ENCODE peak calls at places on chromosomes 7 and 10, in seven cellular contexts. A is mammary epithelial cell; V is prostate gland; O is heart right ventricle; G is brain microvascular endothelial cell; L is CD4-positive, alpha-beta memory T cell; R is lower lobe of right lung. J is an unnamed sample.

GRCh38 chr7:105820667-105821066 is 55.7 kb downstream of the ATXN7L1 start:
- DNase-seq in A (no peak), V (no peak), O (no peak), G (no peak), L (no peak), R (no peak), J (no peak)

GRCh38 chr7:142153400-142153799 is 41.9 kb downstream of the MGAM2 start:
- DNase-seq in A (peak; percentile 22), V (no peak), O (no peak), G (peak; percentile 17), L (no peak), R (no peak), J (no peak)

GRCh38 chr10:80545258-80545881 is 7.7 kb downstream of the SH2D4B start:
- DNase-seq in A (no peak), V (no peak), O (no peak), G (no peak), L (no peak), R (no peak), J (no peak)

GRCh38 chr7:149245244-149245643 is 5.8 kb downstream of the ZNF212 start:
- DNase-seq in A (no peak), V (no peak), O (no peak), G (no peak), L (no peak), R (no peak), J (no peak)

GRCh38 chr7:79647711-79648110 is 194.2 kb upstream of the MAGI2 start:
- DNase-seq in A (no peak), V (no peak), O (no peak), G (no peak), L (no peak), R (no peak), J (no peak)

GRCh38 chr10:91955114-91955513 is 31.5 kb downstream of the BTAF1 start:
- DNase-seq in A (peak; percentile 37), V (no peak), O (no peak), G (no peak), L (no peak), R (no peak), J (no peak)

GRCh38 chr10:80199828-80200227 is 5.5 kb downstream of the ANXA11 start:
- DNase-seq in A (no peak), V (no peak), O (peak; percentile 80), G (peak; percentile 91), L (no peak), R (no peak), J (no peak)

GRCh38 chr7:155570171-155570958 is 24.0 kb upstream of the CNPY1 start:
- DNase-seq in A (no peak), V (no peak), O (no peak), G (no peak), L (no peak), R (no peak), J (no peak)

GRCh38 chr10:89861584-89862287 is 160.3 kb downstream of the KIF20B start:
- DNase-seq in A (peak; percentile 53), V (no peak), O (no peak), G (peak; percentile 45), L (no peak), R (no peak), J (no peak)

GRCh38 chr10:10865913-10866312 is 151.8 kb upstream of the CELF2 start:
- DNase-seq in A (peak; percentile 14), V (no peak), O (no peak), G (no peak), L (no peak), R (no peak), J (no peak)

GRCh38 chr7:2399848-2400587 is 3.4 kb upstream of the CHST12 start:
- DNase-seq in A (peak; percentile 70), V (peak; percentile 77), O (peak; percentile 91), G (peak; percentile 96), L (no peak), R (peak; percentile 79), J (no peak)
- H3K4me3 ChIP-seq in A (no peak overlapping the region), V (no peak overlapping the region), O (no peak overlapping the region), G (no peak overlapping the region), L (no peak overlapping the region), R (peak overlapping the region; percentile 17), J (no peak overlapping the region)

GRCh38 chr7:38211940-38212339 is 33.9 kb downstream of the STARD3NL start:
- DNase-seq in A (no peak), V (no peak), O (no peak), G (no peak), L (no peak), R (no peak), J (no peak)
- H3K36me3 ChIP-seq in A (peaks cover 5% of the 10 kb centered on the region), V (no peaks in the 10 kb centered on the region), O (peaks cover 51% of the 10 kb centered on the region), G (peaks cover 18% of the 10 kb centered on the region), L (no peaks in the 10 kb centered on the region), R (peaks cover 37% of the 10 kb centered on the region), J (peaks cover 18% of the 10 kb centered on the region)

GRCh38 chr7:91164531-91164930 is 99.7 kb upstream of the FZD1 start:
- DNase-seq in A (no peak), V (no peak), O (no peak), G (no peak), L (no peak), R (no peak), J (no peak)
- H3K27ac ChIP-seq in A (no peak overlapping the region), V (no peak overlapping the region), O (peak overlapping the region; percentile 80), G (no peak overlapping the region), L (no peak overlapping the region), R (no peak overlapping the region), J (no peak overlapping the region)

GRCh38 chr10:33067917-33068316 is 109.9 kb upstream of the ITGB1 start:
- DNase-seq in A (no peak), V (no peak), O (no peak), G (no peak), L (no peak), R (no peak), J (no peak)

GRCh38 chr10:33073641-33074410 is 115.8 kb upstream of the ITGB1 start:
- DNase-seq in A (no peak), V (no peak), O (no peak), G (no peak), L (no peak), R (no peak), J (no peak)

GRCh38 chr10:33070101-33070500 is 112.1 kb upstream of the ITGB1 start:
- DNase-seq in A (no peak), V (no peak), O (no peak), G (no peak), L (no peak), R (no peak), J (no peak)

GRCh38 chr10:33074443-33074842 is 116.4 kb upstream of the ITGB1 start:
- DNase-seq in A (no peak), V (no peak), O (no peak), G (no peak), L (no peak), R (no peak), J (no peak)

DNA sequence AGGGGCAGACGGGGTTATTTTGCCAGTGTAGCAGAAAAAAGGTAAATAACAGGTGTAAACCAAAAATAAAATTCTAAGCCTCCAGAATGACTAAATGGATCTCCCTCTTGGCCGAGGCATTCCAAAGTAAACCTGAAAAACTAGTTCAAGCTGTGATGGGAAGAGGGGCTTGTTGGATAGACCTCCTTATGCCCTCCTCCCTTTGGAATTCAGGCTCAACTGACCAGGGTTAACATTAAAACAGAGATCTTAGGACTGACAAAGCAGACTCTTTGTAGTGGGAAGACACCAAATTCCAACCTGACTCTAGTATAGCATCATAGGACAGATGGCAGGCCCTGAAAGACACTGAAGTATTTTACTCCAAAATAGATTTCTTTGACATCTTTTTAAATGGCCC is 113.8 kb upstream of the ITGB1 start:
- DNase-seq in A (no peak), V (no peak), O (no peak), G (no peak), L (no peak), R (no peak), J (no peak)
- H3K4me3 ChIP-seq in A (no peak overlapping the region), V (no peak overlapping the region), O (no peak overlapping the region), G (no peak overlapping the region), L (no peak overlapping the region), R (no peak overlapping the region), J (no peak overlapping the region)

GRCh38 chr7:152129682-152130081 is 104.2 kb downstream of the GALNT11 start:
- DNase-seq in A (no peak), V (no peak), O (no peak), G (no peak), L (no peak), R (no peak), J (no peak)

GRCh38 chr7:152130658-152131590 is 105.5 kb downstream of the GALNT11 start:
- DNase-seq in A (no peak), V (no peak), O (no peak), G (no peak), L (no peak), R (no peak), J (no peak)

GRCh38 chr7:152131981-152132494 is 106.6 kb downstream of the GALNT11 start:
- DNase-seq in A (no peak), V (no peak), O (no peak), G (no peak), L (no peak), R (no peak), J (no peak)

GRCh38 chr7:152133804-152134203 is 108.3 kb downstream of the GALNT11 start:
- DNase-seq in A (no peak), V (no peak), O (no peak), G (no peak), L (no peak), R (no peak), J (no peak)

GRCh38 chr7:152132812-152133211 is 107.3 kb downstream of the GALNT11 start:
- DNase-seq in A (no peak), V (no peak), O (no peak), G (no peak), L (no peak), R (no peak), J (no peak)
- H3K36me3 ChIP-seq in A (peaks cover 3% of the 10 kb centered on the region), V (peaks cover 7% of the 10 kb centered on the region), O (peaks cover 71% of the 10 kb centered on the region), G (peaks cover 31% of the 10 kb centered on the region), L (peaks cover 19% of the 10 kb centered on the region), R (peaks cover 81% of the 10 kb centered on the region), J (peaks cover 49% of the 10 kb centered on the region)

DNA sequence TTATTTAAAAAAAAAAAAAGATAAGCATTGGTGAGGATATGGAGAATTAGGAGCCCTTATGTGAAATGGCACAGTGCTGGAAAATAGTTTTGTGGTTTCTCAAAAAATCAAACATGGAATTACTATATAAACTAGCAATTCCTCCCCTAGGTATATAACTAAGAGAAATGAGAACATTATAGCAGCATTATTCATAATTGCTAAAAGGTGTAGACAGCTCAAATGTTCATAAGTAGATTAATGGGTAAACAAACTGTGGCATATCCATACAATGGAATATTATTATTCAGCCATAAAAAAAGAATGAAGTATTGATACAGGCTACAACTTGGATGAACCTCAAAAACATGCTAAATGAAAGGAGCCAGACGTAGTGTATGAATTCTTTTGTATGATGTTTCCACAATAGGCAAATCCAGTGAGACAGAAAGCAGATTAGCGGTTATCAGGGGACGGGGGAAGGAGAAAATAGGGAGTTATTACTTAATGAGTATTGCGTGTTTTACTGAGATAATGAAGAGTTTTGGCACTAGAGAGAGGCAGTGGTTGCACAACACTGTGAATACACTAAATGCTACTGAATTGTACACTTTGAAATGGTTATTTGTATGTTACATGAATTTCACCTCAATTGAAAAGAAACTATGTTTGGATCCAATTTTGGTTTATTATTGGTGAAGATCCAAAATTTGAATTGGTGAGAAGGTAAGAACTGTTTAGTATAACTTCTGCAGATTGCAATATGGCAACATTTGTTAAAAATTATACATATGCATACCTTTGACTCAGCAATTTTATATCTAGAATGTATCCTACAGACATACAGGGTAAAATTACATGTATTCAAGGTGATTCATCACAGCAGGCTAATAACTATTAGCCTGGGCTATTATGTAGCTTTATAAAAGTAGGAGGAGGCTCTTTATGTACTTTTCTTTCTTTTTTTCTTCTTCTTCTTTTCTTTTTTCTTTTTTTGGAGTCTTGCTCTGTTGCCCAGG is 69.8 kb downstream of the VCL start:
- DNase-seq in A (no peak), V (no peak), O (no peak), G (no peak), L (no peak), R (no peak), J (no peak)
- H3K27ac ChIP-seq in A (no peak overlapping the region), V (no peak overlapping the region), O (peak overlapping the region; percentile 10), G (no peak overlapping the region), L (no peak overlapping the region), R (no peak overlapping the region), J (no peak overlapping the region)